ENCODE peak calls at places on chromosomes 2 and 18, in five cellular contexts. D is activated naive CD4-positive, alpha-beta T cell treated with anti-CD3 and anti-CD28 coated beads, Interleukin-2, amount 10 ng/mL, durations not matched to agents 7 days and 5 days; E is tibial nerve; H is AG08396; K is nucleus accumbens. P is an unnamed sample.
A peak's percentile ranks its signal among the peaks of the same experiment; 100 is the strongest.

GRCh38 chr2:95109260-95109659 is 12.3 kb downstream of the MRPS5 start:
- DNase-seq in D (no peak), E (no peak), H (no peak), K (no peak), P (no peak)

GRCh38 chr18:73826098-73826497 is 321.5 kb downstream of the FBXO15 start:
- DNase-seq in D (no peak), E (no peak), H (no peak), K (no peak), P (no peak)

GRCh38 chr18:65215865-65216466 is 534.8 kb upstream of the CDH7 start:
- DNase-seq in D (no peak), E (no peak), H (no peak), K (no peak), P (no peak)

GRCh38 chr2:234422242-234422641 is 74.6 kb downstream of the ARL4C start:
- DNase-seq in D (no peak), E (no peak), H (peak; percentile 75), K (no peak), P (no peak)

GRCh38 chr18:8895987-8896619 is 190.7 kb downstream of the MTCL1 start:
- DNase-seq in D (no peak), E (no peak), H (peak; percentile 43), K (no peak), P (no peak)

GRCh38 chr2:235576337-235576910 is 82.6 kb downstream of the AGAP1 start:
- DNase-seq in D (no peak), E (no peak), H (no peak), K (no peak), P (no peak)

GRCh38 chr2:182594286-182594685 is 121.8 kb upstream of the DNAJC10 start:
- DNase-seq in D (no peak), E (no peak), H (peak; percentile 34), K (no peak), P (no peak)

GRCh38 chr2:118012778-118013177 is 1.1 kb downstream of the CCDC93 start:
- DNase-seq in D (no peak), E (no peak), H (no peak), K (no peak), P (no peak)

GRCh38 chr2:143435112-143435511 is 305.9 kb downstream of the ARHGAP15 start:
- DNase-seq in D (no peak), E (no peak), H (no peak), K (no peak), P (no peak)

GRCh38 chr2:229154381-229154780 is 116.7 kb downstream of the PID1 start:
- DNase-seq in D (no peak), E (no peak), H (peak; percentile 38), K (no peak), P (no peak)

GRCh38 chr18:76416935-76417334 is 78.1 kb downstream of the ZNF516 start:
- DNase-seq in D (no peak), E (peak; percentile 48), H (peak; percentile 51), K (no peak), P (no peak)

GRCh38 chr2:75915851-75916634 is 205.3 kb upstream of the GCFC2 start:
- DNase-seq in D (no peak), E (no peak), H (no peak), K (no peak), P (no peak)

GRCh38 chr2:197215988-197216979 is 94.3 kb downstream of the ANKRD44 start:
- DNase-seq in D (no peak), E (no peak), H (no peak), K (no peak), P (peak; percentile 50)

GRCh38 chr2:26807788-26808460 is 22.1 kb downstream of the CENPA start:
- DNase-seq in D (no peak), E (no peak), H (peak; percentile 26), K (no peak), P (no peak)

GRCh38 chr2:96146151-96146880 is 1.1 kb upstream of the DUSP2 start:
- DNase-seq in D (peak; percentile 91), E (no peak), H (no peak), K (no peak), P (peak; percentile 84)

GRCh38 chr2:128598862-128599441 is 280.3 kb upstream of the HS6ST1 start:
- DNase-seq in D (no peak), E (no peak), H (no peak), K (no peak), P (no peak)

GRCh38 chr2:171966268-171966667 is 33.5 kb upstream of the METAP1D start:
- DNase-seq in D (no peak), E (no peak), H (no peak), K (no peak), P (no peak)

GRCh38 chr2:26033769-26034596 is at the start of gene RAB10:
- DNase-seq in D (peak; percentile 99), E (peak; percentile 95), H (peak; percentile 98), K (peak; percentile 98), P (peak; percentile 98)